ENCODE peak calls at places on chromosomes 11 and 22, in nine cellular contexts. F is H7, S is EL, V is GM03348, Y is SHP77 treated with DMSO at 0.1 percent for 48 hours, N is T-helper 2 cell, P is gastrocnemius medialis, E is aorta, T is PC-9. J is an unnamed sample.

GRCh38 chr22:27790396-27791216 is 10.9 kb downstream of the MN1 start:
- DNase-seq in F (no peak), S (no peak), V (peak), Y (no peak), N (no peak), P (peak), E (no peak), T (no peak), J (no peak)

GRCh38 chr11:69552951-69553350 is 71.5 kb downstream of the LINC01488 start:
- DNase-seq in F (no peak), S (no peak), V (no peak), Y (no peak), N (no peak), P (no peak), E (peak), T (no peak), J (peak)

GRCh38 chr22:27032121-27032761 is 374.9 kb downstream of the MIAT start:
- DNase-seq in F (peak), S (no peak), V (peak), Y (no peak), N (no peak), P (no peak), E (peak), T (no peak), J (no peak)

GRCh38 chr11:66081505-66081904 is 11.4 kb downstream of the PACS1 start:
- DNase-seq in F (no peak), S (peak), V (peak), Y (no peak), N (peak), P (peak), E (no peak), T (peak), J (no peak)

GRCh38 chr11:70074701-70075100 is 3.4 kb upstream of the ANO1 start:
- DNase-seq in F (no peak), S (no peak), V (no peak), Y (no peak), N (no peak), P (no peak), E (peak), T (no peak), J (peak)

GRCh38 chr11:13316528-13316961 is 39.0 kb downstream of the BMAL1 start:
- DNase-seq in F (no peak), S (peak), V (peak), Y (no peak), N (no peak), P (no peak), E (peak), T (no peak), J (no peak)

GRCh38 chr22:49404576-49405199 is 423.0 kb downstream of the BRD1 start:
- DNase-seq in F (no peak), S (no peak), V (no peak), Y (no peak), N (no peak), P (no peak), E (peak), T (no peak), J (no peak)

GRCh38 chr22:37203354-37204044 is 8.8 kb downstream of the SSTR3 start:
- DNase-seq in F (no peak), S (no peak), V (no peak), Y (no peak), N (no peak), P (no peak), E (peak), T (no peak), J (peak)

GRCh38 chr11:117176186-117176585 is 2.4 kb upstream of the SIDT2 start:
- DNase-seq in F (no peak), S (no peak), V (no peak), Y (no peak), N (no peak), P (no peak), E (no peak), T (no peak), J (no peak)

GRCh38 chr11:12539570-12539969 is 134.7 kb upstream of the TEAD1 start:
- DNase-seq in F (no peak), S (peak), V (peak), Y (no peak), N (no peak), P (no peak), E (no peak), T (no peak), J (no peak)